ENCODE peak calls at places on chromosomes 5 and 9, in seven cellular contexts. A is foreskin keratinocyte; G is anterior cingulate cortex; V is neuronal stem cell; E is endothelial cell; J is AG10803; I is activated naive CD8-positive, alpha-beta T cell treated with anti-CD3 and anti-CD28 coated beads, Interleukin-2, amount 50 U/mL, for 16 hours. B is an unnamed sample.

GRCh38 chr5:112742424-112742823 is 4.7 kb downstream of the APC start:
- DNase-seq in V (no peak), A (no peak), I (no peak), G (no peak), E (no peak), J (no peak), B (no peak)

GRCh38 chr9:112569186-112569585 is 82.6 kb downstream of the KIAA1958 start:
- DNase-seq in I (no peak), E (no peak), G (no peak), V (no peak), A (peak), J (peak), B (peak)

GRCh38 chr9:125634040-125634717 is 72.8 kb downstream of the MAPKAP1 start:
- DNase-seq in G (no peak), V (no peak), E (no peak), J (peak), A (peak), I (no peak), B (peak)

GRCh38 chr5:165508286-165508685 is 2002.9 kb downstream of the MAT2B start:
- DNase-seq in E (no peak), V (no peak), A (no peak), I (no peak), J (no peak), G (no peak), B (no peak)

GRCh38 chr5:175659546-175660248 is 1.8 kb downstream of the HRH2 start:
- DNase-seq in J (no peak), A (no peak), G (no peak), V (no peak), I (no peak), E (no peak), B (no peak)

GRCh38 chr5:132471006-132471907 is 19.3 kb downstream of the IRF1 start:
- DNase-seq in I (no peak), G (no peak), J (no peak), E (no peak), A (no peak), V (no peak), B (no peak)

GRCh38 chr9:129958771-129959170 is 84.2 kb downstream of the FNBP1 start:
- DNase-seq in E (no peak), I (no peak), G (no peak), A (no peak), J (no peak), V (no peak), B (no peak)

GRCh38 chr9:114098660-114099522 is at the start of gene KIF12:
- DNase-seq in V (peak), J (no peak), I (no peak), A (no peak), E (peak), G (no peak), B (no peak)

GRCh38 chr5:127353761-127354160 is 63.2 kb downstream of the MEGF10 start:
- DNase-seq in J (no peak), V (no peak), A (no peak), G (no peak), I (no peak), E (no peak), B (no peak)

GRCh38 chr5:121949885-121950284 is 11.9 kb upstream of the SRFBP1 start:
- DNase-seq in I (no peak), A (peak), G (no peak), E (peak), J (peak), V (peak), B (peak)

GRCh38 chr5:59185757-59186385 is 603.0 kb downstream of the RAB3C start:
- DNase-seq in V (no peak), G (no peak), A (no peak), E (no peak), J (no peak), I (no peak), B (no peak)

GRCh38 chr5:1281038-1281882 is 13.6 kb downstream of the TERT start:
- DNase-seq in A (no peak), J (no peak), V (no peak), E (no peak), I (no peak), G (no peak), B (no peak)

GRCh38 chr9:110832916-110833315 is 164.3 kb downstream of the MUSK start:
- DNase-seq in G (no peak), A (no peak), V (no peak), E (no peak), J (peak), I (no peak), B (no peak)

B was measured in mammary epithelial cell.